ENCODE peak calls at places on chromosomes 16 and 17, in five cellular contexts. Y, W, P, Q and H are unnamed samples.

GRCh38 chr16:71894229-71894920 is 956 bp upstream of the IST1 start:
- DNase-seq in Y (peak; percentile 84), W (no peak), P (peak; percentile 39), Q (peak; percentile 28), H (no peak)

GRCh38 chr16:4370570-4371480 is 823 bp upstream of the VASN start:
- DNase-seq in Y (no peak), W (no peak), P (no peak), Q (no peak), H (no peak)

GRCh38 chr16:28140788-28141618 is 70.8 kb downstream of the XPO6 start:
- DNase-seq in Y (no peak), W (peak; percentile 64), P (no peak), Q (peak; percentile 67), H (no peak)

GRCh38 chr17:77610980-77611641 is 347.4 kb upstream of the TNRC6C start:
- DNase-seq in Y (peak; percentile 62), W (no peak), P (no peak), Q (peak; percentile 0), H (no peak)

GRCh38 chr17:193426-193810 is 12.0 kb upstream of the DOC2B start:
- DNase-seq in Y (no peak), W (no peak), P (no peak), Q (no peak), H (no peak)

GRCh38 chr17:63916566-63917185 is 2.0 kb downstream of the GH1 start:
- DNase-seq in Y (no peak), W (no peak), P (no peak), Q (no peak), H (no peak)

GRCh38 chr17:1947229-1947742 is 77.8 kb downstream of the RTN4RL1 start:
- DNase-seq in Y (no peak), W (no peak), P (no peak), Q (no peak), H (no peak)

GRCh38 chr17:41049110-41049509 is 2.0 kb upstream of the KRTAP2-1 start:
- DNase-seq in Y (peak; percentile 88), W (no peak), P (no peak), Q (no peak), H (no peak)

GRCh38 chr16:85568519-85568918 is 44.6 kb upstream of the GSE1 start:
- DNase-seq in Y (no peak), W (no peak), P (no peak), Q (no peak), H (no peak)

GRCh38 chr16:82031116-82032084 is 3.7 kb upstream of the HSD17B2 start:
- DNase-seq in Y (peak; percentile 87), W (peak; percentile 44), P (no peak), Q (no peak), H (no peak)

GRCh38 chr16:81462683-81463082 is 18.1 kb downstream of the CMIP start:
- DNase-seq in Y (no peak), W (no peak), P (no peak), Q (no peak), H (no peak)

GRCh38 chr17:69326302-69327059 is 452 bp downstream of the ABCA5 start:
- DNase-seq in Y (peak; percentile 42), W (peak; percentile 17), P (no peak), Q (no peak), H (no peak)

GRCh38 chr16:50765246-50765645 is 23.4 kb downstream of the CYLD start:
- DNase-seq in Y (no peak), W (no peak), P (no peak), Q (no peak), H (no peak)

GRCh38 chr16:50771366-50771765 is 29.5 kb downstream of the CYLD start:
- DNase-seq in Y (peak; percentile 90), W (no peak), P (no peak), Q (no peak), H (no peak)

GRCh38 chr16:50765866-50766265 is 24.0 kb downstream of the CYLD start:
- DNase-seq in Y (no peak), W (no peak), P (no peak), Q (no peak), H (no peak)

GRCh38 chr16:50763211-50763610 is 21.3 kb downstream of the CYLD start:
- DNase-seq in Y (peak; percentile 40), W (no peak), P (no peak), Q (no peak), H (no peak)

GRCh38 chr16:50767197-50767596 is 25.3 kb downstream of the CYLD start:
- DNase-seq in Y (no peak), W (no peak), P (no peak), Q (no peak), H (no peak)
- TF ChIP-seq CTCF in Y (no peak), W (no peak), P (no peak), Q (no peak), H (no peak)

GRCh38 chr16:53775106-53775820 is 71.3 kb downstream of the FTO start:
- DNase-seq in Y (no peak), W (no peak), P (no peak), Q (no peak), H (no peak)
- TF ChIP-seq CTCF in Y (no peak), W (no peak), P (no peak), Q (no peak), H (no peak)

GRCh38 chr17:49862781-49863331 is 15.0 kb upstream of the TAC4 start:
- DNase-seq in Y (no peak), W (no peak), P (no peak), Q (no peak), H (no peak)
- TF ChIP-seq CTCF in Y (no peak), W (no peak), P (no peak), Q (no peak), H (no peak)

GRCh38 chr16:57380671-57381462 is 8.6 kb downstream of the CX3CL1 start:
- DNase-seq in Y (peak; percentile 29), W (no peak), P (no peak), Q (no peak), H (no peak)

GRCh38 chr16:57384248-57385070 is 12.2 kb downstream of the CX3CL1 start:
- DNase-seq in Y (no peak), W (no peak), P (no peak), Q (no peak), H (no peak)

GRCh38 chr16:57383276-57384247 is 11.3 kb downstream of the CX3CL1 start:
- DNase-seq in Y (peak; percentile 49), W (no peak), P (no peak), Q (no peak), H (no peak)

GRCh38 chr16:57381791-57382534 is 9.7 kb downstream of the CX3CL1 start:
- DNase-seq in Y (no peak), W (no peak), P (no peak), Q (no peak), H (no peak)

GRCh38 chr16:57382535-57383275 is 10.4 kb downstream of the CX3CL1 start:
- DNase-seq in Y (no peak), W (no peak), P (no peak), Q (no peak), H (no peak)
- TF ChIP-seq CTCF in Y (no peak), W (peak; percentile 20), P (no peak), Q (no peak), H (no peak)

GRCh38 chr17:44408786-44409185 is 19.3 kb upstream of the ITGA2B start:
- DNase-seq in Y (no peak), W (peak; percentile 29), P (no peak), Q (no peak), H (no peak)

GRCh38 chr17:44414394-44415155 is 25.1 kb upstream of the ITGA2B start:
- DNase-seq in Y (no peak), W (no peak), P (no peak), Q (no peak), H (no peak)

GRCh38 chr17:44409309-44410028 is 20.0 kb upstream of the ITGA2B start:
- DNase-seq in Y (no peak), W (no peak), P (no peak), Q (no peak), H (no peak)
- TF ChIP-seq CTCF in Y (no peak), W (peak; percentile 10), P (peak; percentile 15), Q (no peak), H (peak; percentile 30)

GRCh38 chr17:34628883-34629282 is 49.5 kb downstream of the TMEM132E start:
- DNase-seq in Y (no peak), W (no peak), P (no peak), Q (no peak), H (no peak)
- TF ChIP-seq CTCF in Y (no peak), W (no peak), P (no peak), Q (no peak), H (no peak)

DNA sequence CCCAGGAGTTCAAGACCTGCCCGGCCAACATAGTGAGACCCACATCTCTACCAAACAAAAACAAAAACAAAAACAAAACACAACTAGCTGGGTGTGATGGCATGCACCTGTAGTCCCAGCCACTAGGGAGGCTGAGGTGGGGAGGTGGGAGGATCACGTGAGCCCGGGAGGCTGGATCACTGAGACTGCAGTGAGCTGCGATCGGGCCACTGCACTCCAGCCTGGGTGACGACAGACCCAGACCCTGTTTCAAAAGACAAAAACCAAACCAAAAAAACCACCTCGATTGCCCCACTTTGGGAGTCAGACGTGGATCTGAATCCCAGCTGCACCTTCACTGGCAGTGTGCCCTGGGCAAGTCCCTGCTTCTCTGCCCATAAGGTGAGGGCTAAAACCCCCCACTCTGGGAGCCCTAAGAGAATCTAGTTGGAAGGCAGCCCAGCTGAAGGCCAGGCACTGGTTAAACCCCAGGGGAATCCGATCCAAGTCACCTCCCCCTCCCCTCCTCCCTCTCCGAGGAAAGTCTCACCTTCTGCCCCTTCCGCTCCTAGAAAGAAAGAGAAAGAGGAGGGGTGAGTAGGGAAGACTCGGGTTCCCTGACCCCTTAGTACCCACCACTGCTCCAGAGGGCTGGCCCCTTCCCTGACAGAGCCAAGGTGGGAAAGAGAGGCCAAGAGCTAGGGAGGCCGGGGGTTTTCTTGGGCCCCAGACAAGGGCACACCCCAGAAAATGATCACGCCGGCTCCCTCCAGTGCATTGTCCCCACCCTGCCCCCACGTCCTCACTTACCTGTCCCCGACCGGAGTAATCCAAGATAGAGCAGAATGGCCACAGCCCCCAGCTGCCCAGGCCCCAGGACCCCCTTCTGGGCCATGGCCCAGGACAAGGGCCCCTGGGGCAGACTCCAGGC is 647 bp downstream of the PRSS8 start:
- DNase-seq in Y (no peak), W (no peak), P (no peak), Q (no peak), H (no peak)
- TF ChIP-seq CTCF in Y (no peak), W (no peak), P (no peak), Q (no peak), H (peak; percentile 43)